ENCODE peak calls at places on chromosomes 3 and 15, in nine cellular contexts. One of them, this sample, is unnamed.

GRCh38 chr3:73136941-73137340 is 75.5 kb downstream of the EBLN2 start:
- DNase-seq in IMR-90: no peak
- DNase-seq in PC-3: no peak
- DNase-seq in HCT116: no peak
- DNase-seq in kidney: no peak
- DNase-seq in astrocyte: no peak
- DNase-seq in neural progenitor cell: no peak
- DNase-seq in H9: no peak
- DNase-seq in keratinocyte: no peak
- DNase-seq in this sample: no peak

GRCh38 chr15:101676965-101677364 is 24.8 kb upstream of the TM2D3 start:
- DNase-seq in IMR-90: peak
- DNase-seq in PC-3: no peak
- DNase-seq in HCT116: no peak
- DNase-seq in kidney: no peak
- DNase-seq in astrocyte: no peak
- DNase-seq in neural progenitor cell: no peak
- DNase-seq in H9: no peak
- DNase-seq in keratinocyte: no peak
- DNase-seq in this sample: no peak

GRCh38 chr15:75694241-75695182 is 18.1 kb downstream of the CSPG4 start:
- DNase-seq in IMR-90: peak
- DNase-seq in PC-3: peak
- DNase-seq in HCT116: no peak
- DNase-seq in kidney: peak
- DNase-seq in astrocyte: peak
- DNase-seq in neural progenitor cell: peak
- DNase-seq in H9: peak
- DNase-seq in keratinocyte: peak
- DNase-seq in this sample: peak

GRCh38 chr3:66441692-66442091 is 59.1 kb downstream of the LRIG1 start:
- DNase-seq in IMR-90: no peak
- DNase-seq in PC-3: no peak
- DNase-seq in HCT116: no peak
- DNase-seq in kidney: no peak
- DNase-seq in astrocyte: no peak
- DNase-seq in neural progenitor cell: no peak
- DNase-seq in H9: no peak
- DNase-seq in keratinocyte: no peak
- DNase-seq in this sample: no peak

GRCh38 chr3:146625117-146625775 is 20.1 kb upstream of the PLSCR5 start:
- DNase-seq in IMR-90: peak
- DNase-seq in PC-3: peak
- DNase-seq in HCT116: no peak
- DNase-seq in kidney: no peak
- DNase-seq in astrocyte: no peak
- DNase-seq in neural progenitor cell: no peak
- DNase-seq in H9: no peak
- DNase-seq in keratinocyte: no peak
- DNase-seq in this sample: no peak

GRCh38 chr3:151196441-151196840 is 6.6 kb downstream of the GPR171 start:
- DNase-seq in IMR-90: no peak
- DNase-seq in PC-3: no peak
- DNase-seq in HCT116: no peak
- DNase-seq in kidney: no peak
- DNase-seq in astrocyte: no peak
- DNase-seq in neural progenitor cell: no peak
- DNase-seq in H9: no peak
- DNase-seq in keratinocyte: no peak
- DNase-seq in this sample: no peak

GRCh38 chr15:69035205-69035917 is 20.9 kb downstream of the NOX5 start:
- DNase-seq in IMR-90: no peak
- DNase-seq in PC-3: peak
- DNase-seq in HCT116: no peak
- DNase-seq in kidney: peak
- DNase-seq in astrocyte: no peak
- DNase-seq in neural progenitor cell: peak
- DNase-seq in H9: peak
- DNase-seq in keratinocyte: peak
- DNase-seq in this sample: no peak

GRCh38 chr3:193168911-193169310 is 72.1 kb upstream of the PLAAT1 start:
- DNase-seq in IMR-90: no peak
- DNase-seq in PC-3: no peak
- DNase-seq in HCT116: no peak
- DNase-seq in kidney: no peak
- DNase-seq in astrocyte: no peak
- DNase-seq in neural progenitor cell: no peak
- DNase-seq in H9: no peak
- DNase-seq in keratinocyte: no peak
- DNase-seq in this sample: no peak

GRCh38 chr15:84398763-84399701 is 163.5 kb downstream of the GOLGA6L4 start:
- DNase-seq in IMR-90: no peak
- DNase-seq in PC-3: no peak
- DNase-seq in HCT116: no peak
- DNase-seq in kidney: peak
- DNase-seq in astrocyte: no peak
- DNase-seq in neural progenitor cell: no peak
- DNase-seq in H9: peak
- DNase-seq in keratinocyte: no peak
- DNase-seq in this sample: no peak

GRCh38 chr3:194739498-194740284 is 54.0 kb downstream of the FAM43A start:
- DNase-seq in IMR-90: no peak
- DNase-seq in PC-3: peak
- DNase-seq in HCT116: peak
- DNase-seq in kidney: no peak
- DNase-seq in astrocyte: peak
- DNase-seq in neural progenitor cell: no peak
- DNase-seq in H9: no peak
- DNase-seq in keratinocyte: no peak
- DNase-seq in this sample: no peak

GRCh38 chr15:66841953-66842681 is 140.1 kb downstream of the SMAD6 start:
- DNase-seq in IMR-90: peak
- DNase-seq in PC-3: peak
- DNase-seq in HCT116: peak
- DNase-seq in kidney: peak
- DNase-seq in astrocyte: peak
- DNase-seq in neural progenitor cell: peak
- DNase-seq in H9: no peak
- DNase-seq in keratinocyte: peak
- DNase-seq in this sample: no peak
- TF ChIP-seq CTCF in IMR-90: peak
- TF ChIP-seq CTCF in PC-3: no peak
- TF ChIP-seq CTCF in HCT116: no peak
- TF ChIP-seq CTCF in kidney: no peak
- TF ChIP-seq CTCF in astrocyte: no peak
- TF ChIP-seq CTCF in neural progenitor cell: no peak
- TF ChIP-seq CTCF in H9: no peak
- TF ChIP-seq CTCF in keratinocyte: no peak
- TF ChIP-seq CTCF in this sample: no peak

GRCh38 chr3:112334709-112335108 is 1.8 kb downstream of the CD200 start:
- DNase-seq in IMR-90: no peak
- DNase-seq in PC-3: no peak
- DNase-seq in HCT116: no peak
- DNase-seq in kidney: no peak
- DNase-seq in astrocyte: no peak
- DNase-seq in neural progenitor cell: no peak
- DNase-seq in H9: no peak
- DNase-seq in keratinocyte: no peak
- DNase-seq in this sample: no peak

GRCh38 chr3:112333386-112334334 is 704 bp downstream of the CD200 start:
- DNase-seq in IMR-90: no peak
- DNase-seq in PC-3: no peak
- DNase-seq in HCT116: no peak
- DNase-seq in kidney: peak
- DNase-seq in astrocyte: peak
- DNase-seq in neural progenitor cell: peak
- DNase-seq in H9: peak
- DNase-seq in keratinocyte: no peak
- DNase-seq in this sample: no peak

GRCh38 chr3:112338021-112338726 is 5.2 kb downstream of the CD200 start:
- DNase-seq in IMR-90: no peak
- DNase-seq in PC-3: no peak
- DNase-seq in HCT116: no peak
- DNase-seq in kidney: no peak
- DNase-seq in astrocyte: peak
- DNase-seq in neural progenitor cell: no peak
- DNase-seq in H9: no peak
- DNase-seq in keratinocyte: no peak
- DNase-seq in this sample: no peak

GRCh38 chr3:112327371-112327951 is 5.5 kb upstream of the CD200 start:
- DNase-seq in IMR-90: peak
- DNase-seq in PC-3: peak
- DNase-seq in HCT116: peak
- DNase-seq in kidney: no peak
- DNase-seq in astrocyte: peak
- DNase-seq in neural progenitor cell: peak
- DNase-seq in H9: no peak
- DNase-seq in keratinocyte: peak
- DNase-seq in this sample: no peak

GRCh38 chr3:112333002-112333385 is at the start of gene CD200:
- DNase-seq in IMR-90: peak
- DNase-seq in PC-3: no peak
- DNase-seq in HCT116: no peak
- DNase-seq in kidney: peak
- DNase-seq in astrocyte: peak
- DNase-seq in neural progenitor cell: peak
- DNase-seq in H9: peak
- DNase-seq in keratinocyte: no peak
- DNase-seq in this sample: no peak
- H3K9ac ChIP-seq in IMR-90: peak
- H3K9ac ChIP-seq in PC-3: no peak
- H3K9ac ChIP-seq in HCT116: no peak
- H3K9ac ChIP-seq in kidney: peak
- H3K9ac ChIP-seq in astrocyte: peak
- H3K9ac ChIP-seq in neural progenitor cell: peak
- H3K9ac ChIP-seq in H9: peak
- H3K9ac ChIP-seq in keratinocyte: no peak
- H3K9ac ChIP-seq in this sample: no peak

DNA sequence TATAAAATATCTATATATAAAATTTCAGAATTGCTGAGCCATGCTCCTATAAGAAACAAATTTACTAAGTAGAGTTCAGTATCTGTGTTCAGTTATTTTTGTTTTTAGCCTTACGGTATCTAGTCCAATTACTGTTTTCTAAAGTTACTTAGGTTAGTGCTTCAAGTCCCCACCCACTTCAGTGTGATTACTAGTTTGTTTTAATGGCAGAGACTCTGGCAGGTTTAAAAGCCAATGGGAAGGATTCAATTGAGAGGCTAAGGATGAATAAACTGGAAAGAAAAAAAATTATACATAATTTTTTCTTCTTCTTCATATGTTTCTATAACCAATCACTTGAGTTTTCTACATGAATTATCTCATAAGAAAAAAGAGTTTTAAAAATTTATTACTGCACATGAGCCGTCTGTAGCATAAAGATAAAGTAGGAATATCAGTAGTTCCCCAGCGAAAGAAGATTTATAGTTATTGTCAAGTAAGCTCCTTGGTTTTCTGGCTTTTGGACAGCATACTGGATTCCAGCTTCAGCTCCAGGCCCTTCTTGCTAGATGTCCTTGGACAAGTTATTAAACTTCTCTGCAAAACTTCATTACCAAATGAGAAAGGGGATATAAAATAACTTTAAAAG is 46.8 kb downstream of the AAGAB start:
- DNase-seq in IMR-90: no peak
- DNase-seq in PC-3: no peak
- DNase-seq in HCT116: no peak
- DNase-seq in kidney: no peak
- DNase-seq in astrocyte: no peak
- DNase-seq in neural progenitor cell: no peak
- DNase-seq in H9: no peak
- DNase-seq in keratinocyte: no peak
- DNase-seq in this sample: no peak
- TF ChIP-seq CTCF in IMR-90: no peak
- TF ChIP-seq CTCF in PC-3: no peak
- TF ChIP-seq CTCF in HCT116: no peak
- TF ChIP-seq CTCF in kidney: no peak
- TF ChIP-seq CTCF in astrocyte: no peak
- TF ChIP-seq CTCF in neural progenitor cell: no peak
- TF ChIP-seq CTCF in H9: no peak
- TF ChIP-seq CTCF in keratinocyte: no peak
- TF ChIP-seq CTCF in this sample: no peak

GRCh38 chr3:125644036-125645025 is 49.0 kb upstream of the OSBPL11 start:
- DNase-seq in IMR-90: peak
- DNase-seq in PC-3: no peak
- DNase-seq in HCT116: no peak
- DNase-seq in kidney: no peak
- DNase-seq in astrocyte: no peak
- DNase-seq in neural progenitor cell: peak
- DNase-seq in H9: no peak
- DNase-seq in keratinocyte: no peak
- DNase-seq in this sample: no peak

GRCh38 chr3:125651246-125651645 is 55.9 kb upstream of the OSBPL11 start:
- DNase-seq in IMR-90: peak
- DNase-seq in PC-3: peak
- DNase-seq in HCT116: no peak
- DNase-seq in kidney: no peak
- DNase-seq in astrocyte: peak
- DNase-seq in neural progenitor cell: no peak
- DNase-seq in H9: no peak
- DNase-seq in keratinocyte: no peak
- DNase-seq in this sample: no peak

GRCh38 chr3:125643127-125643526 is 47.8 kb upstream of the OSBPL11 start:
- DNase-seq in IMR-90: no peak
- DNase-seq in PC-3: no peak
- DNase-seq in HCT116: no peak
- DNase-seq in kidney: no peak
- DNase-seq in astrocyte: no peak
- DNase-seq in neural progenitor cell: no peak
- DNase-seq in H9: no peak
- DNase-seq in keratinocyte: no peak
- DNase-seq in this sample: no peak

GRCh38 chr3:125645613-125646012 is 50.3 kb upstream of the OSBPL11 start:
- DNase-seq in IMR-90: no peak
- DNase-seq in PC-3: no peak
- DNase-seq in HCT116: no peak
- DNase-seq in kidney: no peak
- DNase-seq in astrocyte: no peak
- DNase-seq in neural progenitor cell: no peak
- DNase-seq in H9: no peak
- DNase-seq in keratinocyte: no peak
- DNase-seq in this sample: no peak

DNA sequence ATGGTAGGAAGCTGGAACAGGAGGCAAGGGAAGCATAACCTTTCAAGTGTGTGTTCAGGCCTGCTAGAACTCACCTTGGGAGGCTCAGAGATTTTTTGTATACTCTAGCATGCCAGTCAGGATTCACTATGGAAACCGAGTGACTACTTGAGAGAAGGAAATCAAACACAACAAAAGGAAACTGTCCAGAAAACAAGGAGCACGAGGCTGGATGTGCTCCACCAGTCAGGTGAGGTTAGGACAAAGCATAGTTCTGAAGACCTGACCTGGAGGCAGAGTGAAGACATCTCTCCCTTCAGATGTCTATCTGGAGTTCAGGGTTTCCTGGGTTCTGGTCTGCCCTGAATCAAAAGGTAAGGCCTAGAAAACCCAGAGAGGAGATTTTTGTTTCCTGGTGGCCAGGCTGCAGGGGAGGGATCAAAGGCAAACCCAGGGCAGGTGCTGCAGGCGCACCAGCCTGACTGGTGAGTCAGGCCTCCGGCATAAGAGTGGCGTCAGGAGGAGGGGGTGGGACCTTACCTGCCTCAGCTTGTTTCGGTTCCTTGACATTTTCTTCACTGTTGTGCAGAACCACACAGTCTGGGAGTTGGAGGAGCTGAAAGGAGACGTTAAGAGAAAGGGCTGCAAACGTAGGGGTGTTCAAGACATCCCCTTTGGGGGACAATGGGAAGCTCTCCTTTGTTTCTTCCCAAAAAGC is 52.2 kb upstream of the OSBPL11 start:
- DNase-seq in IMR-90: no peak
- DNase-seq in PC-3: peak
- DNase-seq in HCT116: peak
- DNase-seq in kidney: peak
- DNase-seq in astrocyte: no peak
- DNase-seq in neural progenitor cell: no peak
- DNase-seq in H9: peak
- DNase-seq in keratinocyte: peak
- DNase-seq in this sample: no peak
- H3K9ac ChIP-seq in IMR-90: no peak
- H3K9ac ChIP-seq in PC-3: no peak
- H3K9ac ChIP-seq in HCT116: peak
- H3K9ac ChIP-seq in kidney: no peak
- H3K9ac ChIP-seq in astrocyte: no peak
- H3K9ac ChIP-seq in neural progenitor cell: no peak
- H3K9ac ChIP-seq in H9: no peak
- H3K9ac ChIP-seq in keratinocyte: peak
- H3K9ac ChIP-seq in this sample: no peak

This sample was measured in DND-41.